ENCODE peak calls at places on chromosomes 16 and 17, in nine cellular contexts. One of them, this sample, is unnamed.
A peak's percentile ranks its signal among the peaks of the same experiment; 100 is the strongest.

GRCh38 chr17:56833023-56833811 is 503 bp downstream of the C17orf67 start:
- DNase-seq in breast epithelium: no peak
- DNase-seq in cardiac muscle cell: peak; percentile 61
- DNase-seq in spleen: peak; percentile 95
- DNase-seq in Caco-2: peak; percentile 65
- DNase-seq in CD8-positive, alpha-beta T cell: peak; percentile 67
- DNase-seq in IMR-90: peak; percentile 58
- DNase-seq in A549: peak; percentile 49
- DNase-seq in uterus: peak; percentile 51
- DNase-seq in this sample: peak; percentile 74

GRCh38 chr17:30031214-30031869 is 85.3 kb upstream of the NSRP1 start:
- DNase-seq in breast epithelium: no peak
- DNase-seq in cardiac muscle cell: no peak
- DNase-seq in spleen: no peak
- DNase-seq in Caco-2: no peak
- DNase-seq in CD8-positive, alpha-beta T cell: no peak
- DNase-seq in IMR-90: no peak
- DNase-seq in A549: no peak
- DNase-seq in uterus: no peak
- DNase-seq in this sample: no peak

GRCh38 chr17:652310-652709 is 62.3 kb downstream of the VPS53 start:
- DNase-seq in breast epithelium: peak; percentile 58
- DNase-seq in cardiac muscle cell: peak; percentile 45
- DNase-seq in spleen: no peak
- DNase-seq in Caco-2: no peak
- DNase-seq in CD8-positive, alpha-beta T cell: no peak
- DNase-seq in IMR-90: no peak
- DNase-seq in A549: no peak
- DNase-seq in uterus: peak; percentile 71
- DNase-seq in this sample: no peak

GRCh38 chr16:54006693-54007092 is 279.9 kb downstream of the IRX3 start:
- DNase-seq in breast epithelium: no peak
- DNase-seq in cardiac muscle cell: no peak
- DNase-seq in spleen: no peak
- DNase-seq in Caco-2: no peak
- DNase-seq in CD8-positive, alpha-beta T cell: no peak
- DNase-seq in IMR-90: peak; percentile 43
- DNase-seq in A549: no peak
- DNase-seq in uterus: no peak
- DNase-seq in this sample: no peak

GRCh38 chr17:77445030-77445907 is 304.5 kb downstream of the SEC14L1 start:
- DNase-seq in breast epithelium: no peak
- DNase-seq in cardiac muscle cell: peak; percentile 84
- DNase-seq in spleen: peak; percentile 96
- DNase-seq in Caco-2: no peak
- DNase-seq in CD8-positive, alpha-beta T cell: peak; percentile 79
- DNase-seq in IMR-90: peak; percentile 66
- DNase-seq in A549: no peak
- DNase-seq in uterus: peak; percentile 66
- DNase-seq in this sample: no peak

GRCh38 chr17:29469251-29469650 is 79.1 kb downstream of the TAOK1 start:
- DNase-seq in breast epithelium: no peak
- DNase-seq in cardiac muscle cell: peak; percentile 81
- DNase-seq in spleen: no peak
- DNase-seq in Caco-2: no peak
- DNase-seq in CD8-positive, alpha-beta T cell: no peak
- DNase-seq in IMR-90: no peak
- DNase-seq in A549: no peak
- DNase-seq in uterus: no peak
- DNase-seq in this sample: no peak

GRCh38 chr17:75764711-75765421 is at the start of gene GALK1:
- DNase-seq in breast epithelium: peak; percentile 71
- DNase-seq in cardiac muscle cell: peak; percentile 74
- DNase-seq in spleen: peak; percentile 96
- DNase-seq in Caco-2: peak; percentile 73
- DNase-seq in CD8-positive, alpha-beta T cell: peak; percentile 70
- DNase-seq in IMR-90: peak; percentile 55
- DNase-seq in A549: peak; percentile 81
- DNase-seq in uterus: peak; percentile 74
- DNase-seq in this sample: peak; percentile 83

GRCh38 chr17:10368561-10368960 is 4.2 kb downstream of the MYH13 start:
- DNase-seq in breast epithelium: no peak
- DNase-seq in cardiac muscle cell: no peak
- DNase-seq in spleen: no peak
- DNase-seq in Caco-2: no peak
- DNase-seq in CD8-positive, alpha-beta T cell: no peak
- DNase-seq in IMR-90: no peak
- DNase-seq in A549: no peak
- DNase-seq in uterus: no peak
- DNase-seq in this sample: no peak

GRCh38 chr17:73874008-73874407 is 229.8 kb upstream of the SDK2 start:
- DNase-seq in breast epithelium: no peak
- DNase-seq in cardiac muscle cell: no peak
- DNase-seq in spleen: no peak
- DNase-seq in Caco-2: no peak
- DNase-seq in CD8-positive, alpha-beta T cell: no peak
- DNase-seq in IMR-90: no peak
- DNase-seq in A549: peak; percentile 72
- DNase-seq in uterus: no peak
- DNase-seq in this sample: no peak

GRCh38 chr17:64146418-64147109 is 16.6 kb upstream of the ERN1 start:
- DNase-seq in breast epithelium: peak; percentile 72
- DNase-seq in cardiac muscle cell: peak; percentile 79
- DNase-seq in spleen: peak; percentile 87
- DNase-seq in Caco-2: no peak
- DNase-seq in CD8-positive, alpha-beta T cell: peak; percentile 59
- DNase-seq in IMR-90: peak; percentile 72
- DNase-seq in A549: peak; percentile 31
- DNase-seq in uterus: peak; percentile 65
- DNase-seq in this sample: peak; percentile 29

GRCh38 chr17:64145460-64145750 is 15.5 kb upstream of the ERN1 start:
- DNase-seq in breast epithelium: no peak
- DNase-seq in cardiac muscle cell: no peak
- DNase-seq in spleen: no peak
- DNase-seq in Caco-2: no peak
- DNase-seq in CD8-positive, alpha-beta T cell: no peak
- DNase-seq in IMR-90: no peak
- DNase-seq in A549: no peak
- DNase-seq in uterus: no peak
- DNase-seq in this sample: no peak

GRCh38 chr17:64147110-64148016 is 17.4 kb upstream of the ERN1 start:
- DNase-seq in breast epithelium: no peak
- DNase-seq in cardiac muscle cell: peak; percentile 51
- DNase-seq in spleen: no peak
- DNase-seq in Caco-2: peak; percentile 56
- DNase-seq in CD8-positive, alpha-beta T cell: no peak
- DNase-seq in IMR-90: no peak
- DNase-seq in A549: peak; percentile 44
- DNase-seq in uterus: no peak
- DNase-seq in this sample: no peak

GRCh38 chr17:64148017-64148631 is 18.2 kb upstream of the ERN1 start:
- DNase-seq in breast epithelium: no peak
- DNase-seq in cardiac muscle cell: peak; percentile 52
- DNase-seq in spleen: no peak
- DNase-seq in Caco-2: no peak
- DNase-seq in CD8-positive, alpha-beta T cell: no peak
- DNase-seq in IMR-90: no peak
- DNase-seq in A549: no peak
- DNase-seq in uterus: no peak
- DNase-seq in this sample: no peak

DNA sequence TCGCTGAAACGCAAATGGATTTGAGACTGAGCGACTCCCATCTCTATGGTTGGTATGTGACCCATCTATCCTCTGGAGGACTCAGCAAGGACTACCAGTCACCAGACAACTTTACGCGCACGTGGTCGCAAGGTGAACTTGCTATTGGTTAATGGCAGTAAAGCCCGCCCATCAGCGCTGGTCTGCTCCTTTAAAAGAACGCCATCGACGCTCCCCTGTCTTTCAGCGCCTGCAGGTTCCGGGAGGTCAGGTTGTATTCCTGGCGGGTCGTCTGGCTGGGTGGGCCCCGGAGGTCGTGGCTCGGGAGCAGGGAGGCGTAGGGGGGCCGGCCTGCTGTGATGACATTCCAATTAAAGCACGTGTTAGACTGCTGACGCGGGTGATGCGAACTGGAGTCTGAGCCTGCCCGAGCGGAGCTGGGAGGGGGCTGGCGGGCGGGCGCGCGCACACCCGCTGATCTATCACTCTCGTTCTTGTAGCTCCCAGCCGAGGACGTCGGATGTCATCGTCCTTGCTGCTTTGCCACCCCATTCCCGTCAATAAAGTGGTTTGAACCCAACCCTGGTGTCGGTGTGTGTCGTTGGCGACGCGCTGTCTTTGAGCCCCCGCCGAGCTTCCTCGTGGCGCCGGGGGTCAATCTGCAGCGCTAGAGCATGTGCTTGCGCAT is 15.9 kb upstream of the ERN1 start:
- DNase-seq in breast epithelium: peak; percentile 97
- DNase-seq in cardiac muscle cell: peak; percentile 100
- DNase-seq in spleen: peak; percentile 98
- DNase-seq in Caco-2: peak; percentile 99
- DNase-seq in CD8-positive, alpha-beta T cell: peak; percentile 93
- DNase-seq in IMR-90: peak; percentile 100
- DNase-seq in A549: peak; percentile 99
- DNase-seq in uterus: peak; percentile 99
- DNase-seq in this sample: peak; percentile 88
- TF ChIP-seq CTCF in breast epithelium: peak; percentile 24
- TF ChIP-seq CTCF in cardiac muscle cell: no peak
- TF ChIP-seq CTCF in spleen: peak; percentile 30
- TF ChIP-seq CTCF in Caco-2: no peak
- TF ChIP-seq CTCF in CD8-positive, alpha-beta T cell: no peak
- TF ChIP-seq CTCF in IMR-90: no peak
- TF ChIP-seq CTCF in A549: no peak
- TF ChIP-seq CTCF in uterus: no peak
- TF ChIP-seq CTCF in this sample: no peak

DNA sequence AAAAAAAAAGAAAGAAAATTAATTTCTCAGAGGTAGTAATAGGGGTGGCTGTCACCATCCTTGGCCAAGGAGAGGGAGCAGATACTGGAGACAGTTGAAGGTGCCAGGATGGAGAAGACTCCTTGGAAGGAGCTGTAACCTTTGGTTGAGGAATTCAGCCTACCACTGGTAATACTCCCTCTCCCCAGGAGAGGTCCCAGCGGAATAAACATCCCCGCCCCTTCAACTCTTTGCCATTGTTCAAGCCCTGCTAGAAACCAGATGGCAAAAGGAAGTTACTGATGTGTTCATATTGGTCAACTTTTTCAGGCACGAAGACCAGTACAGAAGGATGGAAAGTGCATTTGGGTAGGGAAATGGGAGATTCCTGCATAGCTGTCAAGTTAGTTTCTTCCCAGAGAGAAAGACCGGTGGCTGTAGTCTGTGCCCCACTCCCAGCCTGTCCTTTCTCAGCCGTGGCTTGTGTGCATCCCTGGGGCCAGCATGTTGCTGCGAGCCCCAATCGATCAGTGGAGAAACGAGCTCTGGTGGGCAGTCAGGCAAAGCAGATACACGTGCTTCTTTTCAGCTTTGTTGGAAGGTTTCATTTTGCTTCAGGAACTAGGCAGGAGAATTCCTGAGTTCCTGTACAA is 612.1 kb downstream of the MAF start:
- DNase-seq in breast epithelium: no peak
- DNase-seq in cardiac muscle cell: no peak
- DNase-seq in spleen: no peak
- DNase-seq in Caco-2: no peak
- DNase-seq in CD8-positive, alpha-beta T cell: no peak
- DNase-seq in IMR-90: no peak
- DNase-seq in A549: peak; percentile 6
- DNase-seq in uterus: no peak
- DNase-seq in this sample: peak; percentile 11
- TF ChIP-seq CTCF in breast epithelium: no peak
- TF ChIP-seq CTCF in cardiac muscle cell: no peak
- TF ChIP-seq CTCF in spleen: no peak
- TF ChIP-seq CTCF in Caco-2: peak; percentile 12
- TF ChIP-seq CTCF in CD8-positive, alpha-beta T cell: no peak
- TF ChIP-seq CTCF in IMR-90: no peak
- TF ChIP-seq CTCF in A549: no peak
- TF ChIP-seq CTCF in uterus: no peak
- TF ChIP-seq CTCF in this sample: no peak

DNA sequence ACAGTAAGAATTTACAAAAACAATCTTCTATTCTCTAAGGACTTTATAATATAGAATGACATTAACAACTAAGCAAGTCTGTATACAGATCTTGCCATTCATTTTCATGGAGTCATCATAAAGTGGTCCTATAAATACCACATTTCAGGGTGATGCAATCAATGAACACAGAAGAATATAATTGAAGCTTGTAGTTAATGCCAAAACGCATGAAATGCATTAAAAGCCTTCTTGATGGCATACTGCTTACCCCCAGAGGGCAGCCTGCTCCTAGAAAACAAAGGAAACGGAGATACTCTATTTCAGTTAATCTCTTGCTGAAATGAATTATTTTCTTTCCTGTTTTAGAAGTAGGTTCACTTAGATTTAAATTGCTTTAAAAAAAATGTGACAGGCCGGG is 45.2 kb upstream of the STAC2 start:
- DNase-seq in breast epithelium: no peak
- DNase-seq in cardiac muscle cell: peak; percentile 80
- DNase-seq in spleen: no peak
- DNase-seq in Caco-2: no peak
- DNase-seq in CD8-positive, alpha-beta T cell: no peak
- DNase-seq in IMR-90: peak; percentile 81
- DNase-seq in A549: no peak
- DNase-seq in uterus: no peak
- DNase-seq in this sample: peak; percentile 72
- TF ChIP-seq CTCF in breast epithelium: no peak
- TF ChIP-seq CTCF in cardiac muscle cell: peak; percentile 63
- TF ChIP-seq CTCF in spleen: no peak
- TF ChIP-seq CTCF in Caco-2: peak; percentile 33
- TF ChIP-seq CTCF in CD8-positive, alpha-beta T cell: no peak
- TF ChIP-seq CTCF in IMR-90: peak; percentile 69
- TF ChIP-seq CTCF in A549: peak; percentile 40
- TF ChIP-seq CTCF in uterus: no peak
- TF ChIP-seq CTCF in this sample: peak; percentile 58

DNA sequence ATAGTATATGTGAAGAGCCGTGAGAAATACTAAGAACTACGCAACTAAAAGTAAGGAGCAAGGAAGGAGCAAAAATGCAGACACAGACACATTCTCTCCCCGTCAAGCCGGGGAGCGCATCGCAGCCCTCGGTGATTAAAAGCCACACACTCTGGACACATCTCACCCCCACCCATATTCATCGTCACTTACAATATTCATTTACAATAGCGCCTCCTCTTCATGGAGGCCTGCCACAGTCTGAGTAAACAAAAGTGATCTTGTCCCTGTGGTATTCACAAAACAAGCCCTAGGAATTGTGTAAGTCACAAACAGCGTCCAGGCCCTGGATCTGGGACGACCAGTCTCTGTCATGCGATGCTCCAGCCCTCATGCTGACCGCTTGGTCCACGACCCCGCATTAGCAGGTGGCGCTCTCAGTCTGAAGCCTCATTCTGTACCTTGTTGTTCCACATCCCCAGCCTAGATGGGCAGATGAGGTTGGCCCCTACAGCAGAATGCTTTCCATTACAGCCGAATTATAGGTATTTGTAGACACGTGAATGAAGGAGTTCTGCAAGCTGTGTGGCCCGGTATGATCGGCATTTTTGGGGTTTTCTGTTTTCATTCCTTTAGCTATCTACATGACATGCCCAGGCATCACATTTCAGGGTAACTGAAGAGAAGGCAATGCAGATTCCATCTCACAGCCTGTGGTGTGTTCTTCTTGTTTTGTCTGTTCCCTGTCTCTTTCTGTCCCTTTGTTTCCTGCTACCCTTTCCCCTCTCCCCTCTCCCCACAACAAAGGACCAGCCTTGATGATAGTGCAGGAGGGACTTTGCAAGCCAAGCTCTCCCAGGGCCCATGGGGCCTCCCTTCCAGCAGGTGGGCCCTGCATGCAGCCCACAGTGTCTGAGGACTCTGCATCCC is 207.1 kb downstream of the RPTOR start:
- DNase-seq in breast epithelium: no peak
- DNase-seq in cardiac muscle cell: no peak
- DNase-seq in spleen: no peak
- DNase-seq in Caco-2: no peak
- DNase-seq in CD8-positive, alpha-beta T cell: no peak
- DNase-seq in IMR-90: peak; percentile 58
- DNase-seq in A549: no peak
- DNase-seq in uterus: peak; percentile 81
- DNase-seq in this sample: no peak
- TF ChIP-seq CTCF in breast epithelium: no peak
- TF ChIP-seq CTCF in cardiac muscle cell: no peak
- TF ChIP-seq CTCF in spleen: no peak
- TF ChIP-seq CTCF in Caco-2: no peak
- TF ChIP-seq CTCF in CD8-positive, alpha-beta T cell: no peak
- TF ChIP-seq CTCF in IMR-90: no peak
- TF ChIP-seq CTCF in A549: no peak
- TF ChIP-seq CTCF in uterus: no peak
- TF ChIP-seq CTCF in this sample: no peak

This sample was measured in Calu3.